ENCODE peak calls at places on chromosomes 3 and 15, in eight cellular contexts. S, K, U, W, A, N, R and O are unnamed samples. For H3K4me1, the result is how much of the 10 kb centered on the place peaks cover.

GRCh38 chr15:35481992-35482391 is 64.0 kb downstream of the DPH6 start:
- DNase-seq in S (no peak), R (no peak), W (no peak), U (no peak), A (no peak), K (no peak), N (no peak), O (peak)

GRCh38 chr15:69424748-69425413 is 10.7 kb downstream of the KIF23 start:
- DNase-seq in K (no peak), U (no peak), R (no peak), W (no peak), S (no peak), N (no peak), A (no peak), O (no peak)

GRCh38 chr3:27345493-27345892 is 23.7 kb downstream of the NEK10 start:
- DNase-seq in N (no peak), R (no peak), A (no peak), U (no peak), K (no peak), W (no peak), S (no peak), O (no peak)

GRCh38 chr15:31200735-31201151 is 99.2 kb upstream of the TRPM1 start:
- DNase-seq in S (peak), N (peak), W (peak), R (peak), K (peak), U (peak), A (peak), O (peak)

GRCh38 chr15:41570764-41571163 is 11.8 kb downstream of the TYRO3 start:
- DNase-seq in A (peak), N (no peak), S (no peak), W (no peak), K (no peak), R (no peak), U (no peak), O (no peak)

GRCh38 chr15:78872972-78873795 is 494 bp downstream of the MORF4L1 start:
- DNase-seq in K (peak), U (peak), N (peak), S (peak), W (peak), R (peak), A (peak), O (peak)

GRCh38 chr3:110971010-110971585 is 100.5 kb upstream of the NECTIN3 start:
- DNase-seq in S (no peak), W (no peak), K (no peak), U (no peak), N (no peak), R (no peak), A (no peak), O (no peak)

GRCh38 chr3:5699811-5700210 is 512.3 kb downstream of the EDEM1 start:
- DNase-seq in S (no peak), K (no peak), A (no peak), N (no peak), U (no peak), W (no peak), R (no peak), O (no peak)

GRCh38 chr3:44359146-44359751 is 20.7 kb downstream of the TCAIM start:
- DNase-seq in U (no peak), N (no peak), S (no peak), A (no peak), W (no peak), K (peak), R (no peak), O (no peak)

GRCh38 chr3:197866035-197866434 is 75.0 kb downstream of the LRCH3 start:
- DNase-seq in N (no peak), S (no peak), W (no peak), R (no peak), A (no peak), U (no peak), K (no peak), O (no peak)

GRCh38 chr3:134028486-134029255 is 1.1 kb downstream of the SLCO2A1 start:
- DNase-seq in U (no peak), S (no peak), K (no peak), N (no peak), R (peak), W (no peak), A (no peak), O (no peak)

GRCh38 chr15:70236306-70237103 is 138.8 kb upstream of the TLE3 start:
- DNase-seq in S (no peak), N (no peak), K (no peak), U (no peak), R (no peak), A (no peak), W (no peak), O (no peak)

DNA sequence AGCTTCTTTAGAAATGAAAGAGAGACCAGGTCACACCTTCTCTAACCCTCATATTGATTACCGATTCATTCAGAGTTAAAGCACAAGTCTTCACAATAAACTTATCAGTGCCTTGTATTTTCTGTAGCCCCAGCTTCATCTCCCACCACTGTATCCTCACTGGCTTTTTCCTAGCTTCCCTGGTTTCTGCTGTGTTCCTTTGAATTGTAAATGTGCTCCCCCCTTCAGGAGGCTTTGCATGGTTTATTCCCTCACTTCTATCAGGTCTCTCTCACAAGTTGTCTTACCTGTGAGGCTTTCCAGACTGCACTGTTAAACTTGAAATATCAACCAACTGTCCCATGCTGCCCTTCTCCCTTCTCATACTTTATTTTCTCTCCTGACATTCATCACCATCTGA is 662.0 kb upstream of the GBE1 start:
- DNase-seq in A (no peak), R (no peak), K (no peak), U (no peak), W (no peak), S (no peak), N (no peak), O (no peak)
- H3K4me1 ChIP-seq in A (under half), R (under half), K (under half), U (under half), W (under half), S (under half), N (under half), O (under half)

GRCh38 chr3:71458895-71459294 is 124.6 kb downstream of the FOXP1 start:
- DNase-seq in N (no peak), S (no peak), A (no peak), K (no peak), W (no peak), U (no peak), R (no peak), O (no peak)

GRCh38 chr3:71454513-71455423 is 128.8 kb downstream of the FOXP1 start:
- DNase-seq in K (no peak), U (no peak), N (no peak), S (no peak), R (no peak), A (no peak), W (no peak), O (no peak)

GRCh38 chr3:71456155-71456554 is 127.4 kb downstream of the FOXP1 start:
- DNase-seq in K (no peak), R (no peak), A (no peak), U (no peak), N (no peak), W (no peak), S (no peak), O (no peak)

GRCh38 chr3:71453822-71454512 is 129.6 kb downstream of the FOXP1 start:
- DNase-seq in U (no peak), W (no peak), N (no peak), A (no peak), S (no peak), R (no peak), K (no peak), O (no peak)

GRCh38 chr3:71456826-71457225 is 126.7 kb downstream of the FOXP1 start:
- DNase-seq in S (no peak), W (no peak), R (no peak), K (no peak), U (no peak), A (no peak), N (no peak), O (no peak)
- H3K4me3 ChIP-seq in S (no peak), W (no peak), R (no peak), K (no peak), U (no peak), A (no peak), N (peak), O (no peak)

DNA sequence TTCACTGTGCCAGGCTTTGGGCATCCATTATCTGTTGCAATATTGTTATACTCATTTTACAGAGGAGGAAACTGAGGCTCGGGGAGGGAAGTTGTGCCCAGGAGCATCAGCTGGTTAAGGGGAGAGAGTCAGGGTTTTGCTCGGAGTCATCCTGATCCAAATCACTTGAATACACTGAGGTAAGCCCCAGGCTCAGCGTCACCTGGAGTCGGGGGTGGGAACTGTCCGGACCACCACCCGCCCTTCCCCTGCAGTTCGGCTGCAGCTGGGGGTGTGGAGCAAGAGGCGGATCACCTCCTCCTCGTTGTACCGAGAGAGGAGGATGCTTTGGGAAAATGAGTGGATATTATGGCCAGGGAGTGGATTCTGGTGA is 646 bp downstream of the HRH1 start:
- DNase-seq in K (no peak), W (no peak), N (no peak), A (no peak), U (no peak), S (no peak), R (no peak), O (no peak)
- H3K4me1 ChIP-seq in K (under half), W (under half), N (under half), A (under half), U (under half), S (under half), R (under half), O (under half)

DNA sequence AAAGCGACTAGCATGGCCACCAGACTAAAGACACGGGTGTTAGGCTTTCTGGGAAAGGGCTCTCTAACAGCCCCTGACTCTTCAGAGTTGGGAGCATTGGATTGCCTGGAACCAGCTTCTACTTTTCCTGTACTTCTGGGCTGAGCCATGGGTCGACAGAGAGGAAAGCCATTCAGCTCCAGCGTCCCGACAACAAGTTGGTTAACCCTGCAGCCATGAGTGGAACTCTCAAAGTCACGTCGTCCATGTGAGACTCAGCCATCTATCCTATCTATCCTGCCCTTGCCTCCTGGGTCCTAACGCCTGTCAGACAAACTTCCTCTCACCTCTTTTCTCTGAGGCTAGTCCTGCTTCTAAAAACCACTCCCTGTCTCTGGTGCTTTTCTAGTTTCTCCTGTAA is 32.6 kb upstream of the TBC1D5 start:
- DNase-seq in W (no peak), A (no peak), R (no peak), U (no peak), K (no peak), S (no peak), N (no peak), O (no peak)
- H3K4me3 ChIP-seq in W (no peak), A (no peak), R (no peak), U (no peak), K (no peak), S (no peak), N (peak), O (no peak)

DNA sequence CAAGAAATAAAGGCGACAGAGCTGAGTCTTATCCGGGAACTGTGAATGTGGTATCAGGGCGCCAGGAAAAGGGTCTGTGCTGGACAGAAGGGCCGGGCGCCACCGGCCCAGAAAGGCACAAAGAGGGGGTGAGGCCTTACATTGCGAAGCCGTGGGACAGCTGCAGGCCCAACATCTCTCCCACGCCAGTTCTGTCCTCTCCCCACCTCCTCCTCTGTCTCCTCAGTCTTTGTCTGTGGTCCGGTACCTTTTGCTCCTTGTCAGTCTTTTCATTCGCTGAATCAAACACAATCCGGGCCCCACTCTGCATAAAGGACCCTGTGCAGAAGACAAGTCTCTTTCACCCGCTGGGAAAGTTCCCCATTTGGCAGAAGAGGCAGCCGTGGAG is 81.8 kb downstream of the LRIG1 start:
- DNase-seq in K (no peak), W (no peak), R (no peak), U (no peak), N (no peak), A (no peak), S (no peak), O (no peak)
- H3K4me1 ChIP-seq in K (under half), W (under half), R (under half), U (under half), N (under half), A (under half), S (under half), O (under half)